ENCODE peak calls at places on chromosomes 5 and 9, in five cellular contexts. One of them, this sample, is unnamed.

GRCh38 chr5:95823738-95824609 is 1.4 kb upstream of the GLRX start:
- DNase-seq in suprapubic skin: peak; percentile 83
- DNase-seq in Panc1: peak; percentile 82
- DNase-seq in endothelial cell of umbilical vein: peak; percentile 79
- DNase-seq in breast epithelium: no peak
- DNase-seq in this sample: peak; percentile 69

GRCh38 chr5:155689403-155689802 is 637.6 kb upstream of the SGCD start:
- DNase-seq in suprapubic skin: no peak
- DNase-seq in Panc1: no peak
- DNase-seq in endothelial cell of umbilical vein: no peak
- DNase-seq in breast epithelium: no peak
- DNase-seq in this sample: no peak

GRCh38 chr5:109873687-109874086 is 184.0 kb downstream of the MAN2A1 start:
- DNase-seq in suprapubic skin: no peak
- DNase-seq in Panc1: no peak
- DNase-seq in endothelial cell of umbilical vein: no peak
- DNase-seq in breast epithelium: no peak
- DNase-seq in this sample: no peak

GRCh38 chr5:58286741-58287140 is 173.1 kb downstream of the PLK2 start:
- DNase-seq in suprapubic skin: no peak
- DNase-seq in Panc1: no peak
- DNase-seq in endothelial cell of umbilical vein: no peak
- DNase-seq in breast epithelium: no peak
- DNase-seq in this sample: no peak

GRCh38 chr5:155883966-155884555 is 442.9 kb upstream of the SGCD start:
- DNase-seq in suprapubic skin: no peak
- DNase-seq in Panc1: no peak
- DNase-seq in endothelial cell of umbilical vein: no peak
- DNase-seq in breast epithelium: no peak
- DNase-seq in this sample: no peak

GRCh38 chr5:56306433-56307150 is 73.5 kb upstream of the ANKRD55 start:
- DNase-seq in suprapubic skin: no peak
- DNase-seq in Panc1: no peak
- DNase-seq in endothelial cell of umbilical vein: peak; percentile 38
- DNase-seq in breast epithelium: no peak
- DNase-seq in this sample: no peak

GRCh38 chr9:68798408-68798807 is 93.4 kb downstream of the PIP5K1B start:
- DNase-seq in suprapubic skin: no peak
- DNase-seq in Panc1: no peak
- DNase-seq in endothelial cell of umbilical vein: no peak
- DNase-seq in breast epithelium: no peak
- DNase-seq in this sample: no peak

GRCh38 chr5:92687793-92688467 is 893.1 kb downstream of the NR2F1-AS1 start:
- DNase-seq in suprapubic skin: no peak
- DNase-seq in Panc1: no peak
- DNase-seq in endothelial cell of umbilical vein: peak; percentile 46
- DNase-seq in breast epithelium: no peak
- DNase-seq in this sample: no peak

GRCh38 chr5:40480392-40480791 is 199.3 kb upstream of the PTGER4 start:
- DNase-seq in suprapubic skin: no peak
- DNase-seq in Panc1: no peak
- DNase-seq in endothelial cell of umbilical vein: no peak
- DNase-seq in breast epithelium: no peak
- DNase-seq in this sample: no peak

GRCh38 chr5:126635585-126635984 is 34.8 kb downstream of the PHAX start:
- DNase-seq in suprapubic skin: no peak
- DNase-seq in Panc1: no peak
- DNase-seq in endothelial cell of umbilical vein: no peak
- DNase-seq in breast epithelium: no peak
- DNase-seq in this sample: no peak

GRCh38 chr5:172640822-172641358 is at the start of gene NEURL1B:
- DNase-seq in suprapubic skin: peak; percentile 71
- DNase-seq in Panc1: no peak
- DNase-seq in endothelial cell of umbilical vein: peak; percentile 33
- DNase-seq in breast epithelium: no peak
- DNase-seq in this sample: peak; percentile 87

GRCh38 chr5:149030838-149031397 is 31.9 kb downstream of the SH3TC2 start:
- DNase-seq in suprapubic skin: no peak
- DNase-seq in Panc1: no peak
- DNase-seq in endothelial cell of umbilical vein: no peak
- DNase-seq in breast epithelium: no peak
- DNase-seq in this sample: no peak

GRCh38 chr5:42143361-42143760 is 218.3 kb downstream of the FBXO4 start:
- DNase-seq in suprapubic skin: no peak
- DNase-seq in Panc1: no peak
- DNase-seq in endothelial cell of umbilical vein: no peak
- DNase-seq in breast epithelium: no peak
- DNase-seq in this sample: no peak

GRCh38 chr5:75055727-75056144 is 3.4 kb upstream of the GCNT4 start:
- DNase-seq in suprapubic skin: no peak
- DNase-seq in Panc1: no peak
- DNase-seq in endothelial cell of umbilical vein: no peak
- DNase-seq in breast epithelium: no peak
- DNase-seq in this sample: no peak

GRCh38 chr9:127779136-127779981 is 893 bp upstream of the SH2D3C start:
- DNase-seq in suprapubic skin: no peak
- DNase-seq in Panc1: no peak
- DNase-seq in endothelial cell of umbilical vein: no peak
- DNase-seq in breast epithelium: no peak
- DNase-seq in this sample: peak; percentile 70

GRCh38 chr9:73979894-73980264 is 517.3 kb upstream of the RORB start:
- DNase-seq in suprapubic skin: no peak
- DNase-seq in Panc1: no peak
- DNase-seq in endothelial cell of umbilical vein: no peak
- DNase-seq in breast epithelium: no peak
- DNase-seq in this sample: no peak

GRCh38 chr9:107586493-107586892 is 96.9 kb upstream of the KLF4 start:
- DNase-seq in suprapubic skin: no peak
- DNase-seq in Panc1: no peak
- DNase-seq in endothelial cell of umbilical vein: no peak
- DNase-seq in breast epithelium: no peak
- DNase-seq in this sample: no peak

GRCh38 chr5:2015116-2015848 is 132.6 kb upstream of the IRX4 start:
- DNase-seq in suprapubic skin: no peak
- DNase-seq in Panc1: no peak
- DNase-seq in endothelial cell of umbilical vein: no peak
- DNase-seq in breast epithelium: no peak
- DNase-seq in this sample: no peak
- TF ChIP-seq POLR2AphosphoS5 in suprapubic skin: no peak
- TF ChIP-seq POLR2AphosphoS5 in Panc1: no peak
- TF ChIP-seq POLR2AphosphoS5 in endothelial cell of umbilical vein: no peak
- TF ChIP-seq POLR2AphosphoS5 in breast epithelium: no peak
- TF ChIP-seq POLR2AphosphoS5 in this sample: no peak

DNA sequence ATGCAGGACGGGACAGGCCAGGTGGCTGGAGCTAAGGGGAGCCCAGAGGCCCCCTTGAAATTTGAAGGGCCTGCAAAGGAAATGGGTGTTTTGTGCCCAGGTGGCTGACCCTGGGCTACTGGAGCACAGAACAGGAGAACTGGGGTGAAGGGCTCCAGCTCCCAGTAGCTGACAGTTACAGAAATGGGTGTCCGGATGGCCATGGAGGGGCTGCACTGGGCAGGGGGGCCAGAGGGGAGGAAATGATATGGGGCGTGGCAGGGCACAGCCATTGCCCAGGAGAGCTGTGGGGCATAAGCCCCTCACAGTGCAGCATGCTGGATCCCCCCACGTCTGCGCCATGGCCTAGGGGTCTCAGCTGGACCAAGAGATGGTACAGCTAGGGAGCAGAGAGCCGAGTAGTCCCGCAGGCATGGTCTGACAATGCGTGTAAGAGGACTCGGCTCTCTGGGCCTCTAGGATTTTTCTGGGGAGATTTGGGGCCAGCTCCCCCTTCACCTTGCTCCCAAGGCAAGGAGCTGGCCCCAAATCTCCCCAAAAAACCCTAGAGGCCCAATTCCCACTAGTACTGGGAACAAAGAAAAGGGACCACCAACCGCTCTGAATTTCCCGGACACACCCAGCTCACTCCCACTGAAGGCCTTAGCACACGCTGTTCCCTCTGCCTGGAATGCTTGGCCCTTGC is 7.9 kb upstream of the CARD19 start:
- DNase-seq in suprapubic skin: peak; percentile 37
- DNase-seq in Panc1: no peak
- DNase-seq in endothelial cell of umbilical vein: no peak
- DNase-seq in breast epithelium: no peak
- DNase-seq in this sample: no peak
- H3K9me3 ChIP-seq in suprapubic skin: peaks cover 6% of the 10 kb centered on the region
- H3K9me3 ChIP-seq in Panc1: no peaks in the 10 kb centered on the region
- H3K9me3 ChIP-seq in endothelial cell of umbilical vein: no peaks in the 10 kb centered on the region
- H3K9me3 ChIP-seq in breast epithelium: peaks cover 5% of the 10 kb centered on the region
- H3K9me3 ChIP-seq in this sample: no peaks in the 10 kb centered on the region

GRCh38 chr9:36207016-36207415 is 16.3 kb downstream of the CLTA start:
- DNase-seq in suprapubic skin: no peak
- DNase-seq in Panc1: no peak
- DNase-seq in endothelial cell of umbilical vein: peak; percentile 41
- DNase-seq in breast epithelium: no peak
- DNase-seq in this sample: no peak
- H3K27ac ChIP-seq in suprapubic skin: no peak overlapping the region
- H3K27ac ChIP-seq in Panc1: no peak overlapping the region
- H3K27ac ChIP-seq in endothelial cell of umbilical vein: peak overlapping the region; percentile 87
- H3K27ac ChIP-seq in breast epithelium: no peak overlapping the region
- H3K27ac ChIP-seq in this sample: no peak overlapping the region

GRCh38 chr9:8521112-8521511 is 721.5 kb upstream of the DMAC1 start:
- DNase-seq in suprapubic skin: no peak
- DNase-seq in Panc1: no peak
- DNase-seq in endothelial cell of umbilical vein: no peak
- DNase-seq in breast epithelium: no peak
- DNase-seq in this sample: no peak
- TF ChIP-seq POLR2AphosphoS5 in suprapubic skin: no peak
- TF ChIP-seq POLR2AphosphoS5 in Panc1: no peak
- TF ChIP-seq POLR2AphosphoS5 in endothelial cell of umbilical vein: no peak
- TF ChIP-seq POLR2AphosphoS5 in breast epithelium: no peak
- TF ChIP-seq POLR2AphosphoS5 in this sample: no peak

GRCh38 chr5:38896760-38897159 is 50.9 kb downstream of the OSMR start:
- DNase-seq in suprapubic skin: no peak
- DNase-seq in Panc1: no peak
- DNase-seq in endothelial cell of umbilical vein: no peak
- DNase-seq in breast epithelium: no peak
- DNase-seq in this sample: no peak
- H3K9me3 ChIP-seq in suprapubic skin: peaks cover 12% of the 10 kb centered on the region
- H3K9me3 ChIP-seq in Panc1: no peaks in the 10 kb centered on the region
- H3K9me3 ChIP-seq in endothelial cell of umbilical vein: no peaks in the 10 kb centered on the region
- H3K9me3 ChIP-seq in breast epithelium: no peaks in the 10 kb centered on the region
- H3K9me3 ChIP-seq in this sample: peaks cover 3% of the 10 kb centered on the region

DNA sequence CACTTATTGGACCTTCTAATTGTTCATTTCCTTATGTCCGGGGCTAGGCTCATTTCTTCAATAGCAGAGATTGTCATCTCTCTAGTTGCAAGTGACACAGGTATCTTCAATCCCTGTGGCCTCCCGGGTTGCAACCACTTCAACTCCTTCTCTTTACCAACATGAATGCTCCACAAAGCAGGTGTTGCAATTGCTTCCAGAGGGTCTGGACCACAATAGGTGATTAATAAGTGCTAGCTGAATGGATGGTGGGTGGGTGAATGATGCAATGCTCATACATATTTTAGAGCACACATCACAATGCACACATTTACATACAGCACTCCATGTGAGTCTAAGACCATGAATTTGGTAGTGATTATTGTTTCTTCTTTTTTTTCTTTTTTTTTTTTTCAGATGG is 2.6 kb downstream of the CEMIP2 start:
- DNase-seq in suprapubic skin: no peak
- DNase-seq in Panc1: no peak
- DNase-seq in endothelial cell of umbilical vein: no peak
- DNase-seq in breast epithelium: no peak
- DNase-seq in this sample: no peak
- H3K27ac ChIP-seq in suprapubic skin: no peak overlapping the region
- H3K27ac ChIP-seq in Panc1: no peak overlapping the region
- H3K27ac ChIP-seq in endothelial cell of umbilical vein: no peak overlapping the region
- H3K27ac ChIP-seq in breast epithelium: no peak overlapping the region
- H3K27ac ChIP-seq in this sample: peak overlapping the region; percentile 99

GRCh38 chr9:131677051-131677444 is 62.8 kb downstream of the RAPGEF1 start:
- DNase-seq in suprapubic skin: no peak
- DNase-seq in Panc1: no peak
- DNase-seq in endothelial cell of umbilical vein: no peak
- DNase-seq in breast epithelium: no peak
- DNase-seq in this sample: no peak

GRCh38 chr9:131679261-131680020 is 60.4 kb downstream of the RAPGEF1 start:
- DNase-seq in suprapubic skin: peak; percentile 44
- DNase-seq in Panc1: no peak
- DNase-seq in endothelial cell of umbilical vein: no peak
- DNase-seq in breast epithelium: no peak
- DNase-seq in this sample: no peak

GRCh38 chr9:131677445-131678180 is 62.3 kb downstream of the RAPGEF1 start:
- DNase-seq in suprapubic skin: no peak
- DNase-seq in Panc1: no peak
- DNase-seq in endothelial cell of umbilical vein: peak; percentile 94
- DNase-seq in breast epithelium: no peak
- DNase-seq in this sample: peak; percentile 50

GRCh38 chr9:131676431-131676972 is 63.4 kb downstream of the RAPGEF1 start:
- DNase-seq in suprapubic skin: no peak
- DNase-seq in Panc1: no peak
- DNase-seq in endothelial cell of umbilical vein: no peak
- DNase-seq in breast epithelium: peak; percentile 50
- DNase-seq in this sample: peak; percentile 54

DNA sequence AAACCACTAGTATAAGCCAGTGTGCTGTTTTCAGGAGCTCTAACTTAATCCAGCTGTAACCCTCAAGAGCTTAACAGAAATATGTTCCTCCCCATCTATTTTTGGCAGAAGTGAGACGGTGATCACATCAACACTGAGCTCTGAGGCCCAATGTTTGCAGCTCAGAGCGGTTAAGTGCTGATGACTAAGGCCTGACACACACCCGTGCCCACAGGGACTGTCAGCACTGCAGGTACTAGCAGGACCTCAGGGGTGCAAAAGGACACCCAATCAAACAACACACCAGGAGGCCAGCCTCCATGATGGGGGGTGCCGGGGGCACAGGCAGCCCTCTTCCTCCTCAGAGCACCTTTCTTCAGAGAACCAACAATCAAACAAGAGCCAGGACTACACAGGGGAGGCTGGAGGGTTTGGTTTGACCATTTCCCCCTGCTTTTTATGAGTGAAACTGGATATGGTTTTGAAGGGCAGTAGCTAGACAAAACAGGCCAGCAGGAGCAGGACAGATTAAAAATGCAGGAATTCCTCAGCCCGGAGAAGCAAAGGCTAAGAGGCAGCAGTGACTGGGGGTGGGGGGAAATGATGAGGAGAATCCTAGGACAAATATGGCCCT is 61.3 kb downstream of the RAPGEF1 start:
- DNase-seq in suprapubic skin: peak; percentile 85
- DNase-seq in Panc1: peak; percentile 83
- DNase-seq in endothelial cell of umbilical vein: peak; percentile 80
- DNase-seq in breast epithelium: peak; percentile 70
- DNase-seq in this sample: peak; percentile 78
- TF ChIP-seq POLR2AphosphoS5 in suprapubic skin: no peak
- TF ChIP-seq POLR2AphosphoS5 in Panc1: peak; percentile 75
- TF ChIP-seq POLR2AphosphoS5 in endothelial cell of umbilical vein: peak; percentile 51
- TF ChIP-seq POLR2AphosphoS5 in breast epithelium: no peak
- TF ChIP-seq POLR2AphosphoS5 in this sample: peak; percentile 83